ENCODE peak calls at places on chromosomes 5 and 9, in eight cellular contexts. R is PC-3; Z is esophagus squamous epithelium; J is mucosa of descending colon; M is Caco-2; G is CD8-positive, alpha-beta T cell; F is ovary; Y is astrocyte. O is an unnamed sample. For H3K4me1 and H3K9me3, the result is how much of the 10 kb centered on the place peaks cover.

GRCh38 chr9:95991326-95991725 is 115.8 kb downstream of the ERCC6L2 start:
- DNase-seq in R (peak), Z (no peak), J (no peak), M (no peak), G (no peak), F (no peak), Y (no peak), O (no peak)

GRCh38 chr9:129173296-129174101 is 4.6 kb downstream of the IER5L start:
- DNase-seq in R (no peak), Z (no peak), J (no peak), M (no peak), G (no peak), F (no peak), Y (no peak), O (no peak)

GRCh38 chr9:76985581-76985980 is 33.9 kb upstream of the FOXB2 start:
- DNase-seq in R (no peak), Z (no peak), J (no peak), M (no peak), G (no peak), F (no peak), Y (no peak), O (no peak)

GRCh38 chr5:51810592-51810991 is 427.3 kb downstream of the ISL1 start:
- DNase-seq in R (peak), Z (no peak), J (no peak), M (no peak), G (no peak), F (no peak), Y (no peak), O (peak)

GRCh38 chr9:37963936-37964739 is 60.2 kb upstream of the SLC25A51 start:
- DNase-seq in R (peak), Z (no peak), J (peak), M (peak), G (no peak), F (no peak), Y (peak), O (peak)

GRCh38 chr5:51208291-51208690 is 175.0 kb upstream of the ISL1 start:
- DNase-seq in R (no peak), Z (no peak), J (no peak), M (no peak), G (no peak), F (no peak), Y (no peak), O (no peak)

GRCh38 chr5:134420326-134420725 is 8.6 kb upstream of the CDKN2AIPNL start:
- DNase-seq in R (no peak), Z (no peak), J (no peak), M (peak), G (no peak), F (no peak), Y (peak), O (no peak)

GRCh38 chr5:128038641-128039040 is 44.9 kb upstream of the SLC12A2 start:
- DNase-seq in R (peak), Z (no peak), J (no peak), M (no peak), G (no peak), F (no peak), Y (peak), O (peak)

GRCh38 chr5:119353686-119354366 is 2.0 kb upstream of the TNFAIP8 start:
- DNase-seq in R (no peak), Z (no peak), J (no peak), M (no peak), G (no peak), F (no peak), Y (no peak), O (no peak)

GRCh38 chr5:119353213-119353612 is 2.6 kb upstream of the TNFAIP8 start:
- DNase-seq in R (no peak), Z (no peak), J (no peak), M (no peak), G (no peak), F (no peak), Y (no peak), O (no peak)

GRCh38 chr5:119355636-119356383 is at the start of gene TNFAIP8:
- DNase-seq in R (peak), Z (peak), J (peak), M (no peak), G (peak), F (peak), Y (peak), O (peak)

GRCh38 chr5:119355244-119355635 is 579 bp upstream of the TNFAIP8 start:
- DNase-seq in R (peak), Z (no peak), J (no peak), M (peak), G (peak), F (no peak), Y (no peak), O (no peak)

GRCh38 chr5:119354522-119355243 is 1.1 kb upstream of the TNFAIP8 start:
- DNase-seq in R (no peak), Z (no peak), J (no peak), M (no peak), G (no peak), F (no peak), Y (no peak), O (no peak)
- H3K4me1 ChIP-seq in R (under half), Z (under half), J (under half), M (under half), G (half or more), F (under half), Y (under half), O (under half)

GRCh38 chr5:181205735-181206401 is 872 bp upstream of the TRIM7 start:
- DNase-seq in R (no peak), Z (no peak), J (peak), M (no peak), G (no peak), F (peak), Y (peak), O (no peak)
- H3K4me3 ChIP-seq in R (peak), Z (peak), J (no peak), M (peak), G (peak), F (peak), Y (peak), O (peak)

DNA sequence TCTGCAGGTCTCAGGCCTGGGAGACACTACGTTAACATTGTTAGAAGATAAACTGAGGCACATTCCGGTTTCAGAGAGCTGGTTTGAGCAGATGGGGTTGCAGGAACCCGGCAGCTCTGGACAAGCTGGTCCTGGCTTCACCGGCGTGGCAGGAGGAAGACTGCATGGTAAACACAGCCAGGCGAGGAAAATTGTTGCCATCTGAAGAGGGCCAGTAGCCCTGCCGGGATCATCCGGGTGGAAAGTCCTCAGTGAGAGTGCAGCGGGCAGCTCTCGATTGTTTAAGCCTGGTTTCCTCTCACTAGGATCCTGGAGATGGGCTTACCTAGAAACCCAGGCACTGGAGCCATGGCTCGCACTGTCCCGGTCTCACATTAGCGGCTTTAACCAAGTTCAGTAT is 226.9 kb downstream of the IRX2 start:
- DNase-seq in R (no peak), Z (no peak), J (no peak), M (no peak), G (peak), F (no peak), Y (no peak), O (no peak)
- H3K9me3 ChIP-seq in R (under half), Z (under half), J (under half), M (under half), G (under half), F (under half), Y (under half), O (under half)

GRCh38 chr5:31113666-31114065 is 79.8 kb upstream of the CDH6 start:
- DNase-seq in R (no peak), Z (no peak), J (no peak), M (no peak), G (no peak), F (no peak), Y (no peak), O (no peak)

GRCh38 chr5:31114817-31115216 is 78.7 kb upstream of the CDH6 start:
- DNase-seq in R (no peak), Z (no peak), J (no peak), M (no peak), G (no peak), F (no peak), Y (no peak), O (no peak)

GRCh38 chr5:31119938-31120641 is 73.4 kb upstream of the CDH6 start:
- DNase-seq in R (peak), Z (no peak), J (no peak), M (no peak), G (no peak), F (no peak), Y (peak), O (no peak)

GRCh38 chr5:31113101-31113500 is 80.4 kb upstream of the CDH6 start:
- DNase-seq in R (peak), Z (no peak), J (no peak), M (no peak), G (no peak), F (no peak), Y (peak), O (no peak)

GRCh38 chr5:31116466-31117031 is 76.9 kb upstream of the CDH6 start:
- DNase-seq in R (no peak), Z (no peak), J (no peak), M (no peak), G (no peak), F (no peak), Y (no peak), O (no peak)
- H3K4me1 ChIP-seq in R (under half), Z (under half), J (under half), M (under half), G (under half), F (under half), Y (under half), O (under half)

GRCh38 chr9:97632992-97633858 is at the start of the genes NCBP1 and TSTD2:
- DNase-seq in R (peak), Z (peak), J (peak), M (peak), G (peak), F (peak), Y (peak), O (peak)
- H3K4me3 ChIP-seq in R (peak), Z (peak), J (peak), M (peak), G (peak), F (peak), Y (peak), O (peak)

GRCh38 chr9:3014164-3014563 is 170.3 kb upstream of the PUM3 start:
- DNase-seq in R (no peak), Z (no peak), J (no peak), M (no peak), G (no peak), F (no peak), Y (no peak), O (no peak)

GRCh38 chr9:3012245-3012644 is 168.3 kb upstream of the PUM3 start:
- DNase-seq in R (no peak), Z (no peak), J (no peak), M (no peak), G (no peak), F (no peak), Y (no peak), O (no peak)

GRCh38 chr9:3008091-3008490 is 164.2 kb upstream of the PUM3 start:
- DNase-seq in R (peak), Z (no peak), J (no peak), M (no peak), G (no peak), F (no peak), Y (no peak), O (no peak)

GRCh38 chr9:3007331-3007730 is 163.4 kb upstream of the PUM3 start:
- DNase-seq in R (no peak), Z (no peak), J (no peak), M (peak), G (no peak), F (no peak), Y (no peak), O (peak)

GRCh38 chr9:3012843-3013242 is 168.9 kb upstream of the PUM3 start:
- DNase-seq in R (no peak), Z (no peak), J (no peak), M (no peak), G (no peak), F (no peak), Y (no peak), O (no peak)
- H3K9me3 ChIP-seq in R (under half), Z (under half), J (under half), M (under half), G (under half), F (under half), Y (under half), O (under half)

GRCh38 chr5:138649775-138650174 is 74.6 kb upstream of the HSPA9 start:
- DNase-seq in R (no peak), Z (no peak), J (no peak), M (no peak), G (no peak), F (no peak), Y (no peak), O (no peak)

GRCh38 chr5:138651767-138652117 is 76.5 kb upstream of the HSPA9 start:
- DNase-seq in R (no peak), Z (no peak), J (no peak), M (no peak), G (no peak), F (no peak), Y (no peak), O (no peak)

GRCh38 chr5:138650196-138650595 is 75.0 kb upstream of the HSPA9 start:
- DNase-seq in R (no peak), Z (no peak), J (no peak), M (no peak), G (no peak), F (no peak), Y (no peak), O (no peak)

GRCh38 chr5:138649316-138649720 is 74.1 kb upstream of the HSPA9 start:
- DNase-seq in R (no peak), Z (no peak), J (no peak), M (no peak), G (no peak), F (no peak), Y (no peak), O (no peak)

GRCh38 chr5:138650999-138651766 is 76.0 kb upstream of the HSPA9 start:
- DNase-seq in R (no peak), Z (no peak), J (no peak), M (no peak), G (no peak), F (no peak), Y (no peak), O (no peak)
- H3K4me1 ChIP-seq in R (under half), Z (under half), J (under half), M (under half), G (under half), F (under half), Y (under half), O (under half)

GRCh38 chr5:141330299-141331080 is at the start of gene PCDHGA1:
- DNase-seq in R (peak), Z (no peak), J (peak), M (no peak), G (no peak), F (no peak), Y (no peak), O (peak)
- H3K4me3 ChIP-seq in R (peak), Z (no peak), J (no peak), M (no peak), G (no peak), F (no peak), Y (peak), O (peak)

O was measured in mammary epithelial cell.